ENCODE peak calls at places on chromosomes 3 and 15, in six cellular contexts. E, L, N, Z, H and A are unnamed samples.

GRCh38 chr3:57009367-57009766 is 51.1 kb upstream of the SPATA12 start:
- DNase-seq in H (no peak), N (no peak), L (no peak), Z (no peak), E (no peak), A (no peak)

GRCh38 chr3:161500057-161500836 is 3.6 kb downstream of the OTOL1 start:
- DNase-seq in L (no peak), N (no peak), H (no peak), E (no peak), Z (no peak), A (no peak)

GRCh38 chr15:56243117-56243773 is 434 bp downstream of the RFX7 start:
- DNase-seq in H (no peak), E (peak; percentile 36), L (peak; percentile 54), Z (no peak), N (peak; percentile 48), A (peak; percentile 66)

GRCh38 chr15:63332367-63333078 is 49.1 kb downstream of the CA12 start:
- DNase-seq in E (no peak), N (no peak), Z (peak; percentile 95), L (no peak), H (peak; percentile 96), A (no peak)

GRCh38 chr3:24302382-24302781 is 192.3 kb downstream of the THRB start:
- DNase-seq in N (no peak), Z (no peak), E (no peak), H (no peak), L (no peak), A (no peak)

GRCh38 chr3:82143661-82144405 is 382.4 kb upstream of the GBE1 start:
- DNase-seq in L (no peak), N (no peak), Z (no peak), E (no peak), H (no peak), A (no peak)

GRCh38 chr15:55133972-55134371 is 62.8 kb downstream of the RSL24D1 start:
- DNase-seq in N (no peak), H (no peak), E (no peak), Z (no peak), L (no peak), A (no peak)

GRCh38 chr3:23594066-23594465 is 211.7 kb upstream of the UBE2E1 start:
- DNase-seq in E (no peak), N (no peak), H (no peak), Z (peak; percentile 53), L (no peak), A (no peak)

GRCh38 chr3:139460096-139460495 is 16.2 kb downstream of the RBP2 start:
- DNase-seq in E (no peak), L (no peak), Z (no peak), N (no peak), H (no peak), A (no peak)

GRCh38 chr3:48595526-48596121 is 495 bp upstream of the COL7A1 start:
- DNase-seq in L (no peak), H (peak; percentile 45), Z (peak; percentile 68), N (peak; percentile 37), E (no peak), A (no peak)

GRCh38 chr15:36643551-36643950 is 64.1 kb downstream of the CDIN1 start:
- DNase-seq in L (no peak), N (no peak), E (no peak), Z (peak; percentile 53), H (no peak), A (no peak)

GRCh38 chr3:148042663-148043445 is 633.7 kb downstream of the ZIC1 start:
- DNase-seq in H (no peak), Z (no peak), L (no peak), E (no peak), N (no peak), A (no peak)

GRCh38 chr3:59426851-59427565 is 377.2 kb upstream of the CFAP20DC start:
- DNase-seq in H (peak; percentile 39), Z (peak; percentile 74), L (no peak), E (no peak), N (no peak), A (no peak)

GRCh38 chr15:68653031-68653635 is 74.3 kb downstream of the CORO2B start:
- DNase-seq in E (no peak), L (no peak), N (no peak), Z (no peak), H (no peak), A (no peak)

GRCh38 chr15:68653795-68654194 is 75.0 kb downstream of the CORO2B start:
- DNase-seq in H (no peak), E (no peak), L (no peak), Z (no peak), N (no peak), A (no peak)

GRCh38 chr15:68652141-68652540 is 73.3 kb downstream of the CORO2B start:
- DNase-seq in Z (no peak), E (peak; percentile 76), N (peak; percentile 32), L (no peak), H (no peak), A (no peak)

GRCh38 chr15:68654786-68655560 is 76.2 kb downstream of the CORO2B start:
- DNase-seq in H (no peak), E (no peak), L (no peak), Z (no peak), N (no peak), A (no peak)

GRCh38 chr15:68650901-68651709 is 72.3 kb downstream of the CORO2B start:
- DNase-seq in H (no peak), Z (no peak), L (peak; percentile 77), N (peak; percentile 64), E (peak; percentile 66), A (no peak)
- H3K4me3 ChIP-seq in H (no peak overlapping the region), Z (no peak overlapping the region), L (no peak overlapping the region), N (no peak overlapping the region), E (no peak overlapping the region), A (no peak overlapping the region)

GRCh38 chr3:69290430-69290829 is 95.5 kb downstream of the FRMD4B start:
- DNase-seq in H (no peak), E (no peak), N (no peak), L (no peak), Z (no peak), A (no peak)

GRCh38 chr3:69290006-69290405 is 95.9 kb downstream of the FRMD4B start:
- DNase-seq in E (no peak), Z (no peak), N (no peak), H (no peak), L (peak; percentile 63), A (no peak)

GRCh38 chr3:69292185-69292584 is 93.7 kb downstream of the FRMD4B start:
- DNase-seq in H (no peak), N (no peak), E (no peak), L (no peak), Z (no peak), A (no peak)

GRCh38 chr3:69283913-69284312 is 102.0 kb downstream of the FRMD4B start:
- DNase-seq in E (no peak), H (no peak), L (no peak), N (no peak), Z (no peak), A (no peak)

DNA sequence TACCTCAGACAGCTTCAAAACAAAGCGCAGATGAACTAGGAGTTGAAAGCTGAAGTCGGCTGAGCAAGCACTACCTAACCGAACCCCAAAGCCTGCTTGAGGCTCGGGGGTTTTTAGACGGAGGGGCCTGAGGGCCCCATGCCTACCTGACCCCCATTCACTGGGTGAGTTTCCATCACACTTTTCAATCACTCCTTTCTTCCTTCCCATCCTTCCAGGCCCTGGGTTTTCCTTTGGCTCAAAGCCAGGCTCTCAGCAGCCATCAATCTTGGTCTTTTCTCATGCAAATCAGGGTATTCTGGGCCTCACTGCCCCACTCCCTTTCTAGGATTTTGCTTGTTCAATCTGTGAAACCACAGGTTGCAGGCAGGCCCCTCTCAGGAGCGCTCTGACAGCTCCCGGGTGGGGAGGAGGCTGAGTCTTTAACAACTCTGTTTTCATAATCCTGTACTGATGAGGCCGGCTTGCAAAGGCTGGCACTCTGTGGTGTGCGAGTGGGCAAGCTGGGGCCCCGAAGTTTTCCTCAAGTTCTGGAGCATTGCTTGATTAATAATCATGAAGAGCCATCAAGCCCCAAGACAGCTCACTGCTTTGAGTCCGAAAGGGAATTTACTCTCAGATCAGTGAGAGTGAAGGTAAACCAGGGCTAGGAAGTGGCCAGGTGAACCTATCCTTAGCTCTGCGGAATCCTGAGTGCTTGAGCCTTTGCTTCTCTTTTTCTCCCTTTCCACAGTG is 97.6 kb downstream of the FRMD4B start:
- DNase-seq in H (no peak), L (peak; percentile 74), E (no peak), Z (no peak), N (no peak), A (no peak)
- H3K4me3 ChIP-seq in H (no peak overlapping the region), L (no peak overlapping the region), E (no peak overlapping the region), Z (no peak overlapping the region), N (no peak overlapping the region), A (no peak overlapping the region)

GRCh38 chr15:66293419-66294156 is at the start of gene DIS3L:
- DNase-seq in L (peak; percentile 77), N (peak; percentile 65), Z (no peak), E (peak; percentile 34), H (no peak), A (peak; percentile 49)

GRCh38 chr15:66291816-66292215 is 1.6 kb upstream of the DIS3L start:
- DNase-seq in Z (no peak), E (no peak), L (no peak), N (no peak), H (no peak), A (peak; percentile 35)

GRCh38 chr15:66293085-66293418 is 316 bp upstream of the DIS3L start:
- DNase-seq in H (no peak), Z (no peak), L (no peak), E (no peak), N (no peak), A (no peak)

GRCh38 chr15:66294157-66294931 is 976 bp downstream of the DIS3L start:
- DNase-seq in Z (peak; percentile 39), N (peak; percentile 21), H (peak; percentile 17), L (peak; percentile 41), E (no peak), A (peak; percentile 53)

GRCh38 chr15:66292261-66293084 is 895 bp upstream of the DIS3L start:
- DNase-seq in H (no peak), Z (no peak), L (no peak), E (no peak), N (no peak), A (no peak)
- H3K4me3 ChIP-seq in H (peak overlapping the region; percentile 60), Z (peak overlapping the region; percentile 65), L (peak overlapping the region; percentile 43), E (peak overlapping the region; percentile 72), N (peak overlapping the region; percentile 40), A (peak overlapping the region; percentile 72)

GRCh38 chr3:142223282-142223681 is 2.1 kb downstream of the GK5 start:
- DNase-seq in E (no peak), N (no peak), H (no peak), L (no peak), Z (no peak), A (no peak)

GRCh38 chr3:142225885-142226215 is 465 bp upstream of the GK5 start:
- DNase-seq in H (no peak), E (no peak), L (no peak), N (no peak), Z (no peak), A (no peak)

GRCh38 chr3:142228964-142229363 is 3.6 kb upstream of the GK5 start:
- DNase-seq in L (no peak), E (no peak), Z (no peak), N (no peak), H (no peak), A (no peak)

GRCh38 chr3:142224482-142225072 is 808 bp downstream of the GK5 start:
- DNase-seq in Z (no peak), E (no peak), L (no peak), H (no peak), N (peak; percentile 66), A (no peak)

DNA sequence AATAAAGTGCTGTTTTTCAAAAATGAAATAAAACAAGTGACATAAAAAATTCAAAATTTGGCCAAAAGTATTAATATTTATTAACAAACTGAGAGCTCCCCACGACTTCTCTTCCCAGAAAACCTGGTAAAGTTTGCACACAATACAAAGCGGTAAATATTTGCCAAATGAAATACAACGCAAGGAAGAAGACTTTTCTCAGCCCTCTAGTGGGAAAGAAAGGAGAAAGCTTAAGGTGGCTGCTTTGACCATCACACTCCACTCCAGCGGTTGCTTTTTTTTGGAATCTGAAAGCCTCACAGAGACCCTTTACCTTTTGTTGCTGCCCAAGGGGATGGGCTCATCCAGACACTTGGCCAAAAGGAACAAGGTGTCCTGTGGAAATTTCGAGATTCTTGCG is 1.1 kb upstream of the GK5 start:
- DNase-seq in N (no peak), Z (no peak), E (no peak), L (no peak), H (no peak), A (no peak)
- H3K4me3 ChIP-seq in N (no peak overlapping the region), Z (no peak overlapping the region), E (no peak overlapping the region), L (no peak overlapping the region), H (no peak overlapping the region), A (no peak overlapping the region)